ENCODE peak calls at places on chromosomes 6 and 20, in seven cellular contexts. G is heart left ventricle, N is fibroblast of lung, A is endothelial cell of umbilical vein, Y is right lobe of liver, S is cardiac muscle cell, T is sigmoid colon. D is an unnamed sample.

GRCh38 chr6:16624631-16625299 is 136.5 kb downstream of the ATXN1 start:
- DNase-seq in G (no peak), A (no peak), S (no peak), Y (no peak), N (no peak), T (no peak), D (no peak)

GRCh38 chr6:31203345-31203979 is 33.0 kb upstream of the POU5F1 start:
- DNase-seq in T (no peak), A (no peak), G (no peak), N (peak), S (peak), Y (no peak), D (peak)

GRCh38 chr20:53623454-53624206 is 30.0 kb upstream of the ZNF217 start:
- DNase-seq in S (peak), N (peak), A (peak), Y (peak), G (peak), T (peak), D (peak)

GRCh38 chr6:27771240-27771639 is 141.0 kb downstream of the OR2B2 start:
- DNase-seq in Y (no peak), G (no peak), S (no peak), T (no peak), A (no peak), N (no peak), D (no peak)

GRCh38 chr6:47626782-47627181 is 71.6 kb upstream of the ADGRF4 start:
- DNase-seq in S (peak), N (no peak), Y (no peak), A (no peak), T (no peak), G (no peak), D (no peak)

GRCh38 chr20:46004187-46004586 is 4.5 kb upstream of the MMP9 start:
- DNase-seq in A (no peak), Y (peak), G (no peak), T (no peak), N (no peak), S (no peak), D (no peak)

GRCh38 chr6:132669690-132670291 is 10.8 kb upstream of the TAAR1 start:
- DNase-seq in A (peak), T (no peak), N (peak), Y (no peak), G (no peak), S (peak), D (peak)

GRCh38 chr6:93915961-93916360 is 496.6 kb upstream of the EPHA7 start:
- DNase-seq in S (no peak), Y (no peak), G (no peak), N (no peak), A (no peak), T (no peak), D (no peak)

GRCh38 chr6:142329486-142330113 is 27.8 kb downstream of the ADGRG6 start:
- DNase-seq in S (no peak), T (no peak), Y (no peak), N (no peak), A (peak), G (no peak), D (no peak)

GRCh38 chr20:2468581-2469407 is 1.8 kb downstream of the SNRPB start:
- DNase-seq in G (no peak), S (peak), N (peak), Y (no peak), A (no peak), T (no peak), D (peak)

GRCh38 chr6:135532559-135532958 is 35.0 kb upstream of the AHI1 start:
- DNase-seq in A (no peak), Y (no peak), S (no peak), T (no peak), G (no peak), N (no peak), D (no peak)

GRCh38 chr6:35493307-35493983 is 3.4 kb downstream of the TEAD3 start:
- DNase-seq in S (no peak), N (no peak), Y (no peak), G (no peak), T (peak), A (no peak), D (no peak)

GRCh38 chr6:36893976-36894932 is 8.5 kb downstream of the C6orf89 start:
- DNase-seq in A (no peak), G (no peak), N (no peak), S (no peak), T (no peak), Y (no peak), D (no peak)

GRCh38 chr6:16224409-16224808 is 14.0 kb upstream of the GMPR start:
- DNase-seq in A (no peak), Y (no peak), T (no peak), G (no peak), S (no peak), N (no peak), D (no peak)

GRCh38 chr6:150301871-150302800 is 66.7 kb upstream of the IYD start:
- DNase-seq in A (peak), T (no peak), N (peak), Y (no peak), G (no peak), S (peak), D (no peak)

GRCh38 chr6:12280458-12280857 is 9.7 kb upstream of the EDN1 start:
- DNase-seq in A (no peak), S (peak), G (no peak), T (no peak), Y (no peak), N (peak), D (no peak)

GRCh38 chr20:53445276-53445675 is 148.4 kb downstream of the ZNF217 start:
- DNase-seq in S (peak), Y (no peak), N (peak), T (no peak), G (no peak), A (no peak), D (no peak)

GRCh38 chr6:42512498-42513042 is 51.3 kb upstream of the UBR2 start:
- DNase-seq in G (no peak), N (no peak), A (no peak), T (no peak), Y (no peak), S (no peak), D (no peak)

GRCh38 chr6:167825059-167825758 is 1.5 kb upstream of the AFDN start:
- DNase-seq in S (peak), Y (no peak), A (no peak), N (no peak), G (no peak), T (peak), D (no peak)

GRCh38 chr6:20211037-20211940 is 980 bp downstream of the MBOAT1 start:
- DNase-seq in Y (no peak), N (peak), A (peak), T (no peak), G (no peak), S (no peak), D (peak)

GRCh38 chr6:20211941-20212391 is 303 bp downstream of the MBOAT1 start:
- DNase-seq in S (peak), N (peak), T (no peak), A (no peak), Y (peak), G (no peak), D (peak)

GRCh38 chr6:20213271-20213798 is 1.1 kb upstream of the MBOAT1 start:
- DNase-seq in A (no peak), Y (no peak), S (no peak), T (no peak), G (no peak), N (no peak), D (no peak)

GRCh38 chr6:20210158-20210557 is 2.1 kb downstream of the MBOAT1 start:
- DNase-seq in Y (no peak), S (no peak), T (no peak), N (no peak), G (no peak), A (no peak), D (no peak)

GRCh38 chr6:20212392-20213111 is at the start of gene MBOAT1:
- DNase-seq in S (peak), N (peak), A (peak), T (peak), Y (peak), G (peak), D (peak)
- H3K27ac ChIP-seq in S (peak), N (peak), A (peak), T (peak), Y (peak), G (peak), D (peak)

DNA sequence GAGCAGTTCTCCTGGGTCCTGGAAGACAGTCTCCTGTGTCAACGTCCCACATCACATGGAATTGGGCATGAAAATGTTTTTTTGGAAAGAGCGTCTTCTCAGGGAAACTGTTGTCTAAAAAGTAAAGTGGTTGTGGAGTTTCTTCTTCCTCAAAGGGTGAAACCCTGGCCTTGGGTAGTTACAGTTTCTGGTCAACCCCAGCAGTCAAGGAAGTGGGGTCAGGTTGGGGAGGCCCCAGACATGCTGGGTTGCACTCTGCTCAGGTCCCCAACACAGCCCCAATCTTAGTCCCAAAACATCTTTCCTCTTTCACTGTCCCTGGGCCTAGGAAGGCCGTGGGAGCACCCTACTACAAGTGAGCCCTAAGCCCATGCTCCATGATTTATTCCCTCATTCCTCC is 996 bp upstream of the NFKBIE start:
- DNase-seq in S (no peak), G (no peak), A (no peak), N (no peak), Y (peak), T (no peak), D (no peak)
- H3K27ac ChIP-seq in S (no peak), G (no peak), A (no peak), N (no peak), Y (no peak), T (no peak), D (peak)

GRCh38 chr6:73043446-73043845 is 181.8 kb downstream of the KHDC1L start:
- DNase-seq in T (no peak), G (no peak), S (no peak), N (no peak), Y (no peak), A (no peak), D (no peak)
- H3K27ac ChIP-seq in T (no peak), G (no peak), S (no peak), N (no peak), Y (no peak), A (no peak), D (no peak)

GRCh38 chr20:50689864-50690263 is 1.5 kb downstream of the RIPOR3 start:
- DNase-seq in G (no peak), T (peak), N (no peak), S (peak), Y (no peak), A (no peak), D (no peak)
- H3K27ac ChIP-seq in G (peak), T (peak), N (no peak), S (no peak), Y (no peak), A (no peak), D (no peak)

DNA sequence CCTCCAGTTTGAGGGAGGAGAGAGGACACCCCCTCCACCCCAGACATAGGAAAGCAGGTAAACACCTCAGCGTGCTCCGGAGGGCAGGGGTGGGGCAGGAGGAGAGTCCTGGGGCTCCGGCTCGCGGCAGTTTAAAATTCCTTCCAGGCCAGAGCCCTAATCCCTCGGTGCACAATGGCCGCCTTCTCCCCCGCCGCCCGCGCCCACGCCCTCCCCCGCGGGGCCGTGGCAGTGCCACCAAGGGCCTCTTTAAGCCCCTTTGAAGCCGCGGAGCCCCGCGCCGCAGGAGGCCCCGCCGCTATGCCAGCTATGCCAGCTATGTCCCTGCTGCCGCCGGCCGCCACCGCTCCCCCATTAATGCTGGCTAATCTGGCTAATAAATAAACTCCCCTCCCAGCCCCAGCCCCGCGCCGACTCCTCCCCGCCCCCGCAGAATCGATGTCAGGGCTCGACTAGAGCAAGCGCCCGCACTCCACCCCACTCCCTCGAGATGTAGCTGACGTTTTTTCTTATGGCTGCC is 125.1 kb downstream of the MRPL14 start:
- DNase-seq in G (no peak), A (no peak), S (peak), T (no peak), Y (peak), N (no peak), D (no peak)
- H3K27ac ChIP-seq in G (no peak), A (no peak), S (peak), T (no peak), Y (no peak), N (no peak), D (no peak)

DNA sequence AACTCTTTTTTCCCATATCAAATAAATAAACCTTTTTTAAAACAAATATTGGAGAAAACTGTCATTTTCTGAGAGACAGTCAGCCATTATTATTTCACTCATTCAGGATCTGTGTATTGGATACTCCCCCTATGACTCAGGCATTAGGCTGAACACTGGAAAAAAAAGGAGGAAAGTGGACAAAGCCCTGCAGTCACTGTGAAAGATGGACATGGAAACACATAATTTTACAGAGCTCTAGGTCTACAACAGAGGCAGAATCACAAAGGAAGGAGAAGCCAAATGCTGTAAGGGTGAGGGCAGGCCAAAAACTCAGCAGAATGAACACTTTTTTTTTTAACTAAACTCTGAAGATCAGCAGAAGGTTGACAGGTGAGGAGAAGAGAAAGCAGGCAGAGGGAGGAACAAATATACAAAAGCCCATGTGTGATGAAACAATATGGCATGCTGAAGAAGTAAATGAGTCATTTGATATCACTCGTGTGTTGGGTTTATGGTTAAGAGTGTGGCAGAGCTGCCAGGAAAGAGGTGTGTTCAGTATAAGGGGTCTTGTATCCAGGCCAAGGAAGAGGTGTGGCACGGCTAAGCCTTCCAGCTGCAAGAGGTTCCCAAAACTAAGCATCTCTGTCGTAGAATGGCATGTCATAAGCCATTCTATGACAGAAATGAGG is 39.1 kb downstream of the EPB41L2 start:
- DNase-seq in N (peak), G (no peak), T (no peak), A (peak), Y (no peak), S (peak), D (no peak)
- H3K27ac ChIP-seq in N (peak), G (no peak), T (no peak), A (peak), Y (no peak), S (no peak), D (no peak)